ENCODE peak calls at places on chromosomes 5 and 9, in ten cellular contexts. H is upper lobe of left lung; K is fibroblast of lung; M is HepG2; T is ovary; B is SJCRH30; P is neural progenitor cell; E is stomach; W is CD8-positive, alpha-beta memory T cell; I is HCT116. U is an unnamed sample.

GRCh38 chr9:124327488-124327887 is 69.7 kb downstream of the NEK6 start:
- DNase-seq in H (no peak), K (no peak), M (no peak), T (no peak), B (no peak), P (no peak), E (no peak), W (no peak), I (no peak), U (no peak)

GRCh38 chr5:39498247-39498952 is 73.6 kb upstream of the DAB2 start:
- DNase-seq in H (no peak), K (peak; percentile 77), M (no peak), T (no peak), B (no peak), P (no peak), E (no peak), W (no peak), I (no peak), U (no peak)

GRCh38 chr5:89397096-89397495 is 514.1 kb upstream of the MEF2C start:
- DNase-seq in H (no peak), K (no peak), M (no peak), T (no peak), B (no peak), P (no peak), E (no peak), W (no peak), I (no peak), U (no peak)

GRCh38 chr5:104800440-104801048 is 1238.0 kb upstream of the NUDT12 start:
- DNase-seq in H (no peak), K (no peak), M (peak; percentile 26), T (no peak), B (no peak), P (peak; percentile 21), E (no peak), W (no peak), I (peak; percentile 3), U (no peak)

GRCh38 chr5:40904205-40904993 is 4.9 kb upstream of the C7 start:
- DNase-seq in H (peak; percentile 52), K (peak; percentile 62), M (peak; percentile 71), T (peak; percentile 67), B (peak; percentile 93), P (peak; percentile 87), E (peak; percentile 75), W (no peak), I (peak; percentile 59), U (no peak)

GRCh38 chr9:113943112-113944009 is 67.3 kb downstream of the ZNF618 start:
- DNase-seq in H (no peak), K (no peak), M (no peak), T (no peak), B (no peak), P (no peak), E (no peak), W (no peak), I (no peak), U (no peak)

GRCh38 chr5:91022518-91022917 is 360.6 kb downstream of the ARRDC3 start:
- DNase-seq in H (no peak), K (no peak), M (no peak), T (no peak), B (no peak), P (no peak), E (no peak), W (no peak), I (no peak), U (no peak)

GRCh38 chr9:129363216-129363873 is 185.3 kb upstream of the IER5L start:
- DNase-seq in H (no peak), K (no peak), M (no peak), T (no peak), B (no peak), P (no peak), E (no peak), W (no peak), I (no peak), U (no peak)

GRCh38 chr5:180140627-180141006 is 68.4 kb downstream of the RASGEF1C start:
- DNase-seq in H (no peak), K (no peak), M (no peak), T (no peak), B (no peak), P (no peak), E (peak; percentile 16), W (no peak), I (no peak), U (no peak)

GRCh38 chr5:158619083-158619788 is 480.5 kb downstream of the EBF1 start:
- DNase-seq in H (no peak), K (no peak), M (peak; percentile 41), T (no peak), B (peak; percentile 16), P (no peak), E (no peak), W (no peak), I (no peak), U (no peak)

GRCh38 chr9:137478613-137479314 is 19.6 kb upstream of the NSMF start:
- DNase-seq in H (no peak), K (peak; percentile 14), M (no peak), T (no peak), B (peak; percentile 81), P (no peak), E (no peak), W (no peak), I (no peak), U (no peak)

GRCh38 chr5:139799359-139799758 is 3.8 kb downstream of the PSD2 start:
- DNase-seq in H (peak; percentile 65), K (peak; percentile 11), M (no peak), T (no peak), B (no peak), P (no peak), E (no peak), W (no peak), I (no peak), U (no peak)

GRCh38 chr9:5265939-5266338 is 34.7 kb downstream of the INSL4 start:
- DNase-seq in H (no peak), K (no peak), M (no peak), T (no peak), B (no peak), P (peak; percentile 9), E (no peak), W (no peak), I (no peak), U (no peak)

GRCh38 chr5:21159526-21160059 is 1171.6 kb upstream of the CDH18 start:
- DNase-seq in H (no peak), K (no peak), M (no peak), T (no peak), B (no peak), P (no peak), E (no peak), W (no peak), I (no peak), U (no peak)

DNA sequence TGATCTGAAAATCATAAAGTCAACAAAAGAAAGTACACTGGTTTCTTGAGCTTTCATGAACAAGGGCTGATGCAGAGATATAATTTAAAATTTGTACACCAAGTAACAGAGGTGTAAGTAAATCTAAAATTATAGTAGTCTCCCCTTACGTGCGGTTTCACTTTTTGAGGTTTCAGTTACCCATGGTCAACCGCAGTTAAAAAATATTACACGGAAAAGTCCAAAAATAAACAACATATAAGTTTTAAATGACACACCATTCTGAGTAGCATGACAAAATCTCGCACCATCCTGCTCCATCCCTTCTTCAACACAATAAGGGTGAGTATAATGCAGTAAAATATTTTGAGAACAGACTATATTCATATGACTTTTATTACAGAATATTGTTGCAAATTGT is 54.4 kb downstream of the AUH start:
- DNase-seq in H (no peak), K (no peak), M (no peak), T (no peak), B (no peak), P (no peak), E (no peak), W (no peak), I (no peak), U (no peak)
- H3K4me1 ChIP-seq in H (peaks cover 14% of the 10 kb centered on the region), K (peaks cover 11% of the 10 kb centered on the region), M (peaks cover 19% of the 10 kb centered on the region), T (peaks cover 3% of the 10 kb centered on the region), B (no peaks in the 10 kb centered on the region), P (no peaks in the 10 kb centered on the region), E (peaks cover 32% of the 10 kb centered on the region), W (no peaks in the 10 kb centered on the region), I (peaks cover 34% of the 10 kb centered on the region), U (no peaks in the 10 kb centered on the region)

GRCh38 chr9:104900324-104900723 is 27.6 kb downstream of the ABCA1 start:
- DNase-seq in H (no peak), K (no peak), M (no peak), T (no peak), B (no peak), P (no peak), E (no peak), W (no peak), I (no peak), U (no peak)

GRCh38 chr9:104900871-104901270 is 27.1 kb downstream of the ABCA1 start:
- DNase-seq in H (no peak), K (no peak), M (no peak), T (no peak), B (no peak), P (no peak), E (no peak), W (no peak), I (no peak), U (no peak)

GRCh38 chr9:104895572-104895971 is 32.4 kb downstream of the ABCA1 start:
- DNase-seq in H (no peak), K (peak; percentile 94), M (no peak), T (no peak), B (peak; percentile 44), P (no peak), E (no peak), W (no peak), I (no peak), U (no peak)

GRCh38 chr9:104899759-104900247 is 28.2 kb downstream of the ABCA1 start:
- DNase-seq in H (no peak), K (no peak), M (peak; percentile 94), T (no peak), B (no peak), P (no peak), E (no peak), W (no peak), I (no peak), U (no peak)

DNA sequence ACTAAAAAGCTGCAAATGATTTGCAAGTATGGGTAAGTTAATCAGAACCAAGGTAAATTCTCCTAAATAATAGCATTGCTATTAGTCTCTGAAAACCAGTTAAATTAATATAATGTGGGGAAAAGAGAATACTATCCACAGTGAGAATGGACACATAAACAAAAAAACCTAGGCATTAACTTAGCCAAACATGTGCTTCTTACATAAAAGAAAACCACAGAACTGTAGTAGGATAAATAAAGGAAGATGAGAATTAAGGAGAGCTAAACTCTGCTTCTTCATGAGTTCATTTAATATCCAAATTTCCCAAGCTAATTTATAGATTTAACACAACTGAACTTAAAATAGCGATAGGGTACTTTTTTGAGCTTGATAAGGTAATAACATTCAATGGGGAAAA is 31.8 kb downstream of the ABCA1 start:
- DNase-seq in H (no peak), K (peak; percentile 23), M (no peak), T (no peak), B (no peak), P (no peak), E (no peak), W (no peak), I (no peak), U (no peak)
- H3K4me3 ChIP-seq in H (no peak overlapping the region), K (no peak overlapping the region), M (no peak overlapping the region), T (no peak overlapping the region), B (no peak overlapping the region), P (no peak overlapping the region), E (no peak overlapping the region), W (no peak overlapping the region), I (no peak overlapping the region), U (no peak overlapping the region)

GRCh38 chr5:124703995-124704394 is 42.4 kb downstream of the ZNF608 start:
- DNase-seq in H (no peak), K (no peak), M (no peak), T (no peak), B (no peak), P (no peak), E (no peak), W (no peak), I (no peak), U (no peak)
- H3K4me1 ChIP-seq in H (peaks cover 33% of the 10 kb centered on the region), K (peaks cover 12% of the 10 kb centered on the region), M (peaks cover 31% of the 10 kb centered on the region), T (peaks cover 9% of the 10 kb centered on the region), B (peaks cover 21% of the 10 kb centered on the region), P (peaks cover 99% of the 10 kb centered on the region), E (peaks cover 95% of the 10 kb centered on the region), W (no peaks in the 10 kb centered on the region), I (no peaks in the 10 kb centered on the region), U (no peaks in the 10 kb centered on the region)

GRCh38 chr5:77773734-77774280 is 2.3 kb downstream of the TBCA start:
- DNase-seq in H (no peak), K (no peak), M (no peak), T (no peak), B (no peak), P (peak; percentile 53), E (no peak), W (no peak), I (no peak), U (no peak)
- H3K4me3 ChIP-seq in H (no peak overlapping the region), K (no peak overlapping the region), M (peak overlapping the region; percentile 85), T (no peak overlapping the region), B (peak overlapping the region; percentile 83), P (peak overlapping the region; percentile 73), E (peak overlapping the region; percentile 67), W (no peak overlapping the region), I (no peak overlapping the region), U (no peak overlapping the region)

U was measured in CD8-positive, alpha-beta T cell.